ENCODE peak calls at places on chromosome 19, in nine cellular contexts. B, A, S, O, I, Z, P, H and W are unnamed samples.

GRCh38 chr19:10122066-10122465 is 2.4 kb upstream of the EIF3G start:
- DNase-seq in A (no peak), P (no peak), O (no peak), I (peak; percentile 63), H (peak; percentile 51), B (no peak), Z (no peak), S (no peak), W (peak; percentile 58)

GRCh38 chr19:16821081-16821480 is 8.1 kb upstream of the SIN3B start:
- DNase-seq in H (no peak), A (no peak), O (no peak), P (no peak), S (no peak), B (no peak), I (peak; percentile 38), Z (no peak), W (no peak)

GRCh38 chr19:30564551-30565011 is 192.4 kb downstream of the ZNF536 start:
- DNase-seq in B (no peak), Z (peak; percentile 46), P (no peak), H (no peak), A (no peak), S (no peak), I (no peak), O (no peak), W (no peak)

GRCh38 chr19:23804676-23805075 is 46.0 kb upstream of the ZNF681 start:
- DNase-seq in S (no peak), H (no peak), O (no peak), B (no peak), Z (no peak), A (no peak), P (peak; percentile 23), I (no peak), W (no peak)

GRCh38 chr19:2167896-2168618 is 4.3 kb downstream of the DOT1L start:
- DNase-seq in S (no peak), O (no peak), P (peak; percentile 90), B (no peak), Z (peak; percentile 52), I (peak; percentile 23), H (peak; percentile 83), A (no peak), W (peak; percentile 64)

GRCh38 chr19:29784598-29785223 is 27.1 kb upstream of the CCNE1 start:
- DNase-seq in I (no peak), P (no peak), O (no peak), Z (no peak), B (no peak), H (no peak), A (no peak), S (no peak), W (no peak)

GRCh38 chr19:1854032-1854541 is 5.8 kb upstream of the REXO1 start:
- DNase-seq in P (no peak), S (no peak), H (no peak), B (no peak), A (no peak), Z (no peak), I (no peak), O (no peak), W (no peak)

GRCh38 chr19:38917921-38918491 is 6.0 kb upstream of the CCER2 start:
- DNase-seq in Z (peak; percentile 77), H (peak; percentile 48), P (peak; percentile 23), B (no peak), I (peak; percentile 5), O (no peak), A (no peak), S (peak; percentile 50), W (peak; percentile 24)

GRCh38 chr19:18300930-18301717 is 19.7 kb upstream of the JUND start:
- DNase-seq in O (no peak), Z (no peak), I (peak; percentile 51), H (peak; percentile 85), S (no peak), A (no peak), B (no peak), P (peak; percentile 87), W (peak; percentile 59)

GRCh38 chr19:44635581-44636438 is 7.9 kb upstream of the PVR start:
- DNase-seq in O (no peak), B (no peak), H (peak; percentile 56), A (no peak), I (peak; percentile 64), S (no peak), Z (no peak), P (peak; percentile 74), W (peak; percentile 53)

GRCh38 chr19:46115396-46116109 is 8.9 kb downstream of the IGFL3 start:
- DNase-seq in A (no peak), B (no peak), P (peak; percentile 89), S (no peak), I (peak; percentile 85), Z (no peak), O (peak; percentile 80), H (peak; percentile 73), W (peak; percentile 87)

GRCh38 chr19:50313812-50314536 is 15.2 kb downstream of the KCNC3 start:
- DNase-seq in Z (no peak), H (no peak), S (no peak), P (no peak), I (peak; percentile 24), O (no peak), B (no peak), A (no peak), W (no peak)

GRCh38 chr19:10363789-10364281 is 16.5 kb downstream of the TYK2 start:
- DNase-seq in H (peak; percentile 56), S (no peak), I (peak; percentile 35), Z (no peak), B (no peak), P (peak; percentile 60), A (no peak), O (no peak), W (peak; percentile 41)

GRCh38 chr19:49071860-49072547 is 495 bp downstream of the KCNA7 start:
- DNase-seq in H (no peak), O (peak; percentile 42), B (no peak), S (peak; percentile 59), I (no peak), P (no peak), A (no peak), Z (peak; percentile 72), W (no peak)

GRCh38 chr19:14116918-14117578 is 514 bp downstream of the PRKACA start:
- DNase-seq in Z (peak; percentile 47), H (no peak), A (no peak), I (no peak), B (no peak), P (no peak), O (no peak), S (peak; percentile 37), W (no peak)